ENCODE peak calls at places on chromosome 6, in five cellular contexts. M, L, J, F and X are unnamed samples. For H3K36me3 and H3K4me1, the result is how much of the 10 kb centered on the place peaks cover.

GRCh38 chr6:14068133-14068532 is 49.4 kb upstream of the CD83 start:
- DNase-seq in M (no peak), L (no peak), J (peak), F (no peak), X (no peak)

GRCh38 chr6:80446454-80447045 is 340.1 kb downstream of the BCKDHB start:
- DNase-seq in M (no peak), L (no peak), J (no peak), F (no peak), X (no peak)

GRCh38 chr6:43181942-43182860 is at the start of gene CUL9:
- DNase-seq in M (peak), L (peak), J (peak), F (peak), X (peak)

GRCh38 chr6:158789115-158789917 is 29.9 kb downstream of the EZR start:
- DNase-seq in M (no peak), L (no peak), J (no peak), F (no peak), X (no peak)

GRCh38 chr6:105607624-105608392 is 204.9 kb upstream of the PREP start:
- DNase-seq in M (no peak), L (no peak), J (peak), F (no peak), X (no peak)

GRCh38 chr6:30875244-30876038 is 8.9 kb upstream of the DDR1 start:
- DNase-seq in M (no peak), L (no peak), J (no peak), F (no peak), X (no peak)

GRCh38 chr6:102517506-102517905 is 1124.0 kb downstream of the GRIK2 start:
- DNase-seq in M (no peak), L (no peak), J (no peak), F (no peak), X (no peak)

GRCh38 chr6:160945516-160946177 is 45.9 kb upstream of the MAP3K4 start:
- DNase-seq in M (no peak), L (no peak), J (no peak), F (no peak), X (no peak)

GRCh38 chr6:53250137-53250760 is 98.5 kb downstream of the ELOVL5 start:
- DNase-seq in M (no peak), L (no peak), J (peak), F (no peak), X (no peak)

GRCh38 chr6:1945235-1945832 is 300.1 kb downstream of the GMDS start:
- DNase-seq in M (no peak), L (no peak), J (no peak), F (no peak), X (no peak)

GRCh38 chr6:129381885-129382284 is 328.1 kb downstream of the ARHGAP18 start:
- DNase-seq in M (no peak), L (no peak), J (no peak), F (no peak), X (no peak)

DNA sequence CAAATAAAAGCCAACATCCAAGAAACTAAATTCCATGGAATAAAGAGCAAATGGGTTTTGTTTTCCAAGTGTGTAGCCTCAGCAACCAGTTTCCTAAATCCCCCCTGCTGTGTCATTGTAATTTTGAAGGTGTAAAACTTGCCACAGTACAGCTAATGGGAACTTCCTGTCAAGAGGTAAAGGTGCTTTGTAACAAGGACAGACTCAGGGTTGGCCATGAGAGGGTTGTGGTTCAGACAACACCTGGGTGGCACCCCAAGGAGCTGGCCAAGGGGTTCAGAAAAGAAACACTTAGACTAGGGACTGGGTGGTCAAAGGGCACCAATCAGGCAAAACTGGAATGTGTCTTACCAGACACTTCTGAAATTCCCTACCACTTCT is 52.4 kb upstream of the LYRM2 start:
- DNase-seq in M (no peak), L (no peak), J (no peak), F (no peak), X (no peak)
- H3K36me3 ChIP-seq in M (half or more), L (under half), J (under half), F (under half), X (under half)

GRCh38 chr6:40558102-40558501 is 29.1 kb downstream of the LRFN2 start:
- DNase-seq in M (no peak), L (no peak), J (no peak), F (no peak), X (no peak)
- H3K4me1 ChIP-seq in M (under half), L (under half), J (under half), F (under half), X (under half)

DNA sequence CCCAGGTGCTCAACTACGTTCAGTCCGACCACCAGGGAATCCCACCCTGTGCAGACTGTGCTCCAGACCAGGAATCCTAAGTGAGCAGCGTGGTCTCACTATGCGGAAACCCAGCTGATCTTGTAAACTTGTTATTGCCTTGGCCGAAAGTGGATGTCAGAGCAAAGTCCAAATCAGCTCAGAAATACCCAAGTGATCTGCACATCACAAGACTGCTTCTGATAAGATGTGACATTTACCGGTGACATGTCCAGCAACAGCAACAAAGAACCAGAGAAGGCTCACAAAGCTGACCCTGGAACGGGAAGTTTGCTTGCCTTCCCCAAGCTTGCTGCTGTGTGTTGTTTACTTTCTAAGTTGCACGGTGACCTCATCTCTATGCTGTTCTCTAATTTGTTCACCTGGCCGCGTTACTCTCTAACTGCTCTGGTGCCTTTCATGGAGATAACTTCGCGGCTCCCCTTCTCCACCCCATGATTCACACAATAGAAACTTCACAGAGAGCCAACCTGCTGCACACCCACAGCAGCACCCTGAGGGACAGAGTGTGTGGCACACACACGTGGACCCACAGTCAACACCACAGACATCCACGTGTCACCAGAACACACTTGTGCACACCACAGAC is 1.7 kb downstream of the BNIP5 start:
- DNase-seq in M (no peak), L (no peak), J (no peak), F (peak), X (no peak)
- H3K4me3 ChIP-seq in M (no peak), L (no peak), J (no peak), F (peak), X (no peak)

DNA sequence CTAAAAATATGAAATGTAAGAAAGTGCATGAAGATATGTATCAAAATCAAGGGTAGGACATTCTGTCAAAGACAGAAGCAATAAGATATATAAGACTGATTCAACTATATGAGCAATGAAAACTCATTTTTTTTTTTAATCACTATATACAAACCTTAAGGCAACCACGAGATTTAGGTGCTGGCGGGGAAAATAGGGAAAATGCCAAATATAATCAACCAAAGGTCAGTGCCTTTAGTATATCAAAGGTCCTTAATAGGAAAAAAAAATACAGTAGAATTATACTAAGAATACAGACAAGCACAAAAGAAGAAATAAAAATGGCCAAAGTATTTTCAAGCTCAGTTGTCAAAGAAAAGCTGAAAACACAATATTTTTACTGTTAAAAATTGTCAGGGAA is 24.1 kb downstream of the SUPT3H start:
- DNase-seq in M (no peak), L (no peak), J (no peak), F (no peak), X (no peak)
- H3K36me3 ChIP-seq in M (under half), L (under half), J (under half), F (under half), X (under half)

DNA sequence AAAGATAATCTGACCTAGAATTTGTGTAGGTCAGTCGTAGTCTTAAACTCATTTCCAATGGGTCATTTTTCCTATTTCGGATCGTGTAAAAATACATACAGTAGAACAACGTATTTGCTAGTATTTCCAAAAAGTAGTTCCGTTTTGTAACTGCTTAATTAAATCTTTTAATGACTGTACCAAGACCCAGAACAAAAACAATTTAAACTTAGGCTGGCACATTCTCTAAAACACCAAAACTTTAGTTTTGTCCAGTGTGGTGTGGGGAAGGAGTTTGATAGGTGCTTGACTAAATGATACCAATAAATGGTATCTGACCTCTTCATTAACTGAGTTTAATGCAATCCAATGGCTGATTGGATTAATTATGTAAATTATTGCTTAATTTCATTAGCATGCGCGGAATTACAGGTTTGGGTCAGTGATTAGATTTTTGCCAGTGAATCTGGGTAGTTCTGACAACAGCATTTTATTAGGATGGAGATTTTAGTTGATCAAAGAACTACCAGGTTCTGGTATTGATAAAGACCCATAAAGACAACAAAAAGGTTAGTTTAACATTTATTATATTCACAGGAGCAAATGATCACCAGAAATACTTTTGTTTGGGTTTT is 20.8 kb downstream of the OR2B2 start:
- DNase-seq in M (no peak), L (no peak), J (no peak), F (no peak), X (no peak)
- H3K4me1 ChIP-seq in M (under half), L (under half), J (under half), F (under half), X (under half)

GRCh38 chr6:127397729-127398609 is 54.6 kb upstream of the ECHDC1 start:
- DNase-seq in M (no peak), L (no peak), J (no peak), F (no peak), X (no peak)
- H3K4me3 ChIP-seq in M (no peak), L (no peak), J (peak), F (no peak), X (no peak)